ENCODE peak calls at places on chromosome 19, in six cellular contexts. C is RWPE2, S is AG04450, I is WERI-Rb-1, P is heart left ventricle, Y is A549. R is an unnamed sample.

GRCh38 chr19:4374451-4375163 is 25.7 kb downstream of the SH3GL1 start:
- DNase-seq in C (peak), S (no peak), I (no peak), P (peak), Y (peak), R (peak)

GRCh38 chr19:30167976-30168635 is 204.1 kb upstream of the ZNF536 start:
- DNase-seq in C (no peak), S (no peak), I (no peak), P (no peak), Y (no peak), R (no peak)

GRCh38 chr19:44824758-44825157 is 15.9 kb downstream of the BCAM start:
- DNase-seq in C (no peak), S (no peak), I (no peak), P (no peak), Y (no peak), R (peak)

GRCh38 chr19:20923077-20923871 is at the start of gene ZNF85:
- DNase-seq in C (peak), S (peak), I (peak), P (peak), Y (no peak), R (peak)

GRCh38 chr19:46806651-46807050 is 18.3 kb upstream of the SLC1A5 start:
- DNase-seq in C (no peak), S (no peak), I (no peak), P (no peak), Y (no peak), R (no peak)

GRCh38 chr19:58409010-58409790 is 751 bp downstream of the ZNF584 start:
- DNase-seq in C (no peak), S (no peak), I (peak), P (peak), Y (no peak), R (peak)

GRCh38 chr19:54271106-54271505 is 9.8 kb downstream of the LILRB2 start:
- DNase-seq in C (no peak), S (no peak), I (no peak), P (peak), Y (no peak), R (no peak)

GRCh38 chr19:12574036-12574435 is 22.8 kb upstream of the ZNF564 start:
- DNase-seq in C (no peak), S (no peak), I (no peak), P (no peak), Y (no peak), R (no peak)

GRCh38 chr19:2333807-2334211 is 5.3 kb downstream of the SPPL2B start:
- DNase-seq in C (no peak), S (no peak), I (peak), P (no peak), Y (no peak), R (no peak)

GRCh38 chr19:14563590-14563926 is 8.3 kb downstream of the NDUFB7 start:
- DNase-seq in C (peak), S (no peak), I (no peak), P (no peak), Y (no peak), R (no peak)

GRCh38 chr19:55212447-55212846 is 3.1 kb upstream of the PTPRH start:
- DNase-seq in C (no peak), S (no peak), I (no peak), P (no peak), Y (peak), R (no peak)

GRCh38 chr19:43628646-43629326 is 9.4 kb upstream of the ZNF428 start:
- DNase-seq in C (no peak), S (no peak), I (no peak), P (no peak), Y (no peak), R (no peak)

GRCh38 chr19:3366761-3367571 is 583 bp downstream of the NFIC start:
- DNase-seq in C (no peak), S (no peak), I (peak), P (peak), Y (no peak), R (peak)

GRCh38 chr19:30563691-30564090 is 191.5 kb downstream of the ZNF536 start:
- DNase-seq in C (no peak), S (no peak), I (no peak), P (no peak), Y (no peak), R (no peak)

GRCh38 chr19:46678110-46678732 is 17.2 kb upstream of the DACT3 start:
- DNase-seq in C (no peak), S (no peak), I (peak), P (no peak), Y (peak), R (no peak)

GRCh38 chr19:56916528-56916927 is 76.0 kb upstream of the PEG3 start:
- DNase-seq in C (no peak), S (no peak), I (no peak), P (no peak), Y (no peak), R (no peak)

GRCh38 chr19:42394751-42395150 is 4.7 kb upstream of the CNFN start:
- DNase-seq in C (no peak), S (no peak), I (no peak), P (no peak), Y (no peak), R (no peak)

GRCh38 chr19:17488593-17489391 is 18.5 kb downstream of the SLC27A1 start:
- DNase-seq in C (no peak), S (no peak), I (peak), P (peak), Y (no peak), R (no peak)

GRCh38 chr19:33377586-33378475 is 4.3 kb downstream of the CEBPG start:
- DNase-seq in C (no peak), S (no peak), I (no peak), P (no peak), Y (no peak), R (no peak)

GRCh38 chr19:28294395-28294794 is 918.6 kb downstream of the UQCRFS1 start:
- DNase-seq in C (no peak), S (no peak), I (no peak), P (peak), Y (no peak), R (peak)

GRCh38 chr19:4700573-4700970 is 23.1 kb downstream of the DPP9 start:
- DNase-seq in C (no peak), S (no peak), I (no peak), P (no peak), Y (no peak), R (no peak)

GRCh38 chr19:16518483-16519229 is 22.5 kb downstream of the C19orf44 start:
- DNase-seq in C (no peak), S (no peak), I (no peak), P (no peak), Y (no peak), R (no peak)

GRCh38 chr19:56141416-56141992 is 417 bp downstream of the ZNF444 start:
- DNase-seq in C (no peak), S (no peak), I (no peak), P (no peak), Y (no peak), R (peak)

GRCh38 chr19:54164369-54165068 is 5.0 kb upstream of the LENG1 start:
- DNase-seq in C (no peak), S (no peak), I (no peak), P (peak), Y (peak), R (peak)

GRCh38 chr19:14553939-14554243 is 18.0 kb downstream of the NDUFB7 start:
- DNase-seq in C (no peak), S (no peak), I (no peak), P (no peak), Y (no peak), R (no peak)

GRCh38 chr19:39083983-39084731 is at the start of gene ACP7:
- DNase-seq in C (no peak), S (no peak), I (peak), P (no peak), Y (no peak), R (no peak)

GRCh38 chr19:19259741-19260140 is 13.4 kb downstream of the TM6SF2 start:
- DNase-seq in C (no peak), S (no peak), I (peak), P (no peak), Y (peak), R (peak)

GRCh38 chr19:41364546-41365391 is 820 bp upstream of the B9D2 start:
- DNase-seq in C (no peak), S (no peak), I (no peak), P (no peak), Y (no peak), R (peak)

GRCh38 chr19:17686027-17686511 is 2.1 kb downstream of the UNC13A start:
- DNase-seq in C (no peak), S (no peak), I (no peak), P (no peak), Y (no peak), R (peak)

GRCh38 chr19:19461671-19462622 is 53.4 kb downstream of the TSSK6 start:
- DNase-seq in C (no peak), S (no peak), I (no peak), P (peak), Y (no peak), R (peak)

GRCh38 chr19:41734156-41734555 is 21.2 kb upstream of the CEACAM6 start:
- DNase-seq in C (no peak), S (no peak), I (no peak), P (no peak), Y (no peak), R (no peak)

GRCh38 chr19:45528149-45528743 is 21.0 kb downstream of the VASP start:
- DNase-seq in C (peak), S (no peak), I (peak), P (no peak), Y (no peak), R (no peak)

GRCh38 chr19:56167064-56167578 is 8.7 kb upstream of the GALP start:
- DNase-seq in C (no peak), S (no peak), I (no peak), P (no peak), Y (no peak), R (peak)

GRCh38 chr19:31976775-31977536 is 368.5 kb upstream of the ZNF507 start:
- DNase-seq in C (no peak), S (no peak), I (no peak), P (no peak), Y (no peak), R (no peak)

GRCh38 chr19:38975214-38975860 is at the start of gene FBXO17:
- DNase-seq in C (no peak), S (no peak), I (peak), P (peak), Y (peak), R (peak)

GRCh38 chr19:3480383-3481091 is at the start of gene SMIM24:
- DNase-seq in C (no peak), S (no peak), I (no peak), P (no peak), Y (no peak), R (no peak)

GRCh38 chr19:33302974-33303790 is 848 bp upstream of the CEBPA start:
- DNase-seq in C (peak), S (no peak), I (peak), P (peak), Y (peak), R (peak)

GRCh38 chr19:54665530-54665929 is 2.7 kb downstream of the LILRB4 start:
- DNase-seq in C (no peak), S (no peak), I (no peak), P (no peak), Y (no peak), R (no peak)

GRCh38 chr19:11400695-11401291 is 16.7 kb upstream of the EPOR start:
- DNase-seq in C (no peak), S (no peak), I (no peak), P (no peak), Y (no peak), R (no peak)

GRCh38 chr19:35042056-35042730 is 672 bp downstream of the HPN start:
- DNase-seq in C (no peak), S (no peak), I (no peak), P (no peak), Y (no peak), R (no peak)
- H3K4me3 ChIP-seq in C (no peak), S (no peak), I (no peak), P (no peak), Y (no peak), R (no peak)

GRCh38 chr19:5997371-5997770 is 19.4 kb upstream of the RANBP3 start:
- DNase-seq in C (no peak), S (no peak), I (no peak), P (no peak), Y (no peak), R (no peak)
- TF ChIP-seq CTCF in C (no peak), S (peak), I (peak), P (no peak), Y (no peak), R (peak)

DNA sequence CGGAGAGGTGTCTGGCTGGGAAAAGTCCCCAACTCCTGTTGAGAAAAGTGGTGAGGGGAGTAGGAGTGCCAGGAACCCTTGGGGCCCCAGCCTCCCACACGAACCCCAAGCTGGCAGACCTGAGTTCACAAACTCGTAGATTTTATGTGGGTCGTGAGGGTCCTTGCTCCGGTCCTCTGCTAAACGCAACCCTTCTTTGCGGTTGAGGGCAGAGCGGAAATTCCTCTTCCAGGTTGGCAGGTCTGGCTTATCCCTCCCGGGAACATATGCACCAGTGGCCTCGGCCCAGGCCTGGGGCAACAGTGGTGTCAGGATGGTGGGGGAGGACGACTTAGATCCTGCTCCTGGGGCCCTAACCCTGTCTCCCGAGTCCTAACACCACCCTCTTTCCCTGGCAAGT is 2.4 kb downstream of the IRF3 start:
- DNase-seq in C (no peak), S (no peak), I (no peak), P (no peak), Y (no peak), R (no peak)
- H3K4me3 ChIP-seq in C (no peak), S (no peak), I (no peak), P (no peak), Y (no peak), R (no peak)

GRCh38 chr19:1177322-1178114 is 3.5 kb upstream of the SBNO2 start:
- DNase-seq in C (peak), S (peak), I (no peak), P (peak), Y (peak), R (peak)
- TF ChIP-seq CTCF in C (no peak), S (peak), I (no peak), P (no peak), Y (no peak), R (peak)

DNA sequence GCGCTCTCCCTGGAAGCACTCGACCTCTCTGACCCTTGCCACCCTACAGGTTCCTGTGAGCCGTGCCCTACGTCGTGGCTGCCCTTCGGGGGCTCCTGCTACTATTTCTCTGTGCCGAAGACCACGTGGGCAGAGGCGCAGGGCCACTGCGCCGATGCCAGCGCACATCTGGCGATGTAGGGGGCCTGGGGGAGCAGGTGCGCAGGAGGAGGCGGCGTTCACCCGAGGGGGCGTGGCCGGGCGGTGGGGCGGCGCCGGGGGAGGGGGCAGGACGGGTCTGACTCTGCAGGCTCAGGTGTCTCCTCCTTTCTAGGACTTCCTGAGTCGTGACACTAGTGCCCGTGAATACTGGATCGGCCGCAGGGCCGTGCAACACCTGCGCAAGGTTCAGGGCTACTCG is 26.4 kb downstream of the CLEC4M start:
- DNase-seq in C (no peak), S (no peak), I (no peak), P (no peak), Y (no peak), R (no peak)
- H3K4me3 ChIP-seq in C (no peak), S (no peak), I (no peak), P (no peak), Y (no peak), R (no peak)

DNA sequence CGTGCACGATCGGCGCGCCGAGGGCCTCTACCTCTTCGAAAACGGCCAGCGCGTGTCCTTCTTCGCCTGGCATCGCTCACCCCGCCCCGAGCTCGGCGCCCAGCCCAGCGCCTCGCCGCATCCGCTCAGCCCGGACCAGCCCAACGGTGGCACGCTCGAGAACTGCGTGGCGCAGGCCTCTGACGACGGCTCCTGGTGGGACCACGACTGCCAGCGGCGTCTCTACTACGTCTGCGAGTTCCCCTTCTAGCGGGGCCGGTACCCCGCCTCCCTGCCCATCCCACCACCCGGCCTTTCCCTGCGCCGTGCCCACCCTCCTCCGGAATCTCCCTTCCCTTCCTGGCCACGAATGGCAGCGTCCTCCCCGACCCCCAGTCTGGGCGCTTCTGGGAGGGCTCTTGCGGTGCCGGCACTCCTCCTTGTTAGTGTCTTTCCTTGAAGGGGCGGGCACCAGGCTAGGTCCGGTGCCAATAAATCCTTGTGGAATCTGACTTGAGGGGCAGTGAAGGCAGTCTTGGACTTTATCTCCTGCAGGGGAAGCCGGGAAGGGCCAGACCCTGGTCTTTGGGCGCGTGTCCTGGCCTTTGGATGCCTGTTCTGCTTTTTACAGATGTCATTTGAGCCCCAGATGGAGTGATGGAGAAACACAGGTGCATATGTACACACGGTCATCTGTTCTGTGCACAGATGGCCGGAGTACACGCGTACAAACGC is 2.2 kb downstream of the CLEC11A start:
- DNase-seq in C (no peak), S (no peak), I (no peak), P (no peak), Y (no peak), R (no peak)
- TF ChIP-seq CTCF in C (no peak), S (no peak), I (no peak), P (no peak), Y (no peak), R (no peak)

GRCh38 chr19:48717059-48717395 is 2.5 kb downstream of the MAMSTR start:
- DNase-seq in C (no peak), S (no peak), I (no peak), P (no peak), Y (no peak), R (no peak)
- H3K4me3 ChIP-seq in C (no peak), S (peak), I (no peak), P (peak), Y (no peak), R (peak)

R was measured in choroid plexus epithelial cell.